ENCODE peak calls at places on chromosomes 16 and 17, in seven cellular contexts. O is NCI-H524; L is NCI-H345; W is stimulated activated CD8-positive, alpha-beta memory T cell treated with anti-CD3 and anti-CD28 coated beads, Interleukin-4, amount 100 ng/mL, for 24 hours; E is NCI-H2081; M is ascending aorta; J is astrocyte of the hippocampus. I is an unnamed sample.

GRCh38 chr17:58082341-58082869 is 814 bp upstream of the DYNLL2 start:
- DNase-seq in O (no peak), L (no peak), W (no peak), E (no peak), M (no peak), J (no peak), I (no peak)

GRCh38 chr17:32536736-32537646 is 50.2 kb downstream of the CDK5R1 start:
- DNase-seq in O (no peak), L (no peak), W (no peak), E (no peak), M (peak; percentile 53), J (no peak), I (no peak)

GRCh38 chr16:3458852-3459361 is 15.4 kb downstream of the NAA60 start:
- DNase-seq in O (no peak), L (peak; percentile 2), W (no peak), E (no peak), M (peak; percentile 40), J (no peak), I (no peak)

GRCh38 chr17:73467651-73468050 is 155.8 kb upstream of the CDC42EP4 start:
- DNase-seq in O (no peak), L (no peak), W (no peak), E (peak; percentile 25), M (no peak), J (no peak), I (no peak)

GRCh38 chr16:84362410-84362809 is 5.9 kb upstream of the ATP2C2 start:
- DNase-seq in O (peak; percentile 56), L (peak; percentile 43), W (no peak), E (peak; percentile 57), M (no peak), J (no peak), I (no peak)

GRCh38 chr16:69087161-69087581 is 18.3 kb upstream of the HAS3 start:
- DNase-seq in O (no peak), L (no peak), W (no peak), E (no peak), M (no peak), J (no peak), I (no peak)

GRCh38 chr17:1072551-1072961 is 75.6 kb downstream of the TIMM22 start:
- DNase-seq in O (no peak), L (no peak), W (no peak), E (no peak), M (no peak), J (no peak), I (no peak)

GRCh38 chr16:3577302-3577752 is at the start of gene NLRC3:
- DNase-seq in O (no peak), L (no peak), W (peak; percentile 24), E (no peak), M (no peak), J (no peak), I (no peak)

GRCh38 chr17:82086941-82087906 is 10.8 kb downstream of the FASN start:
- DNase-seq in O (no peak), L (no peak), W (no peak), E (no peak), M (no peak), J (no peak), I (no peak)

GRCh38 chr17:29726721-29727252 is 104.1 kb upstream of the CORO6 start:
- DNase-seq in O (peak; percentile 91), L (no peak), W (no peak), E (peak; percentile 38), M (no peak), J (no peak), I (no peak)

GRCh38 chr16:89536371-89536770 is 24.1 kb upstream of the RPL13 start:
- DNase-seq in O (no peak), L (no peak), W (no peak), E (no peak), M (no peak), J (no peak), I (no peak)

GRCh38 chr17:79749156-79749815 is 18.5 kb downstream of the ENPP7 start:
- DNase-seq in O (no peak), L (no peak), W (no peak), E (no peak), M (no peak), J (peak; percentile 59), I (no peak)

GRCh38 chr17:74185786-74186185 is 17.7 kb upstream of the RPL38 start:
- DNase-seq in O (no peak), L (no peak), W (no peak), E (peak; percentile 77), M (no peak), J (no peak), I (no peak)

GRCh38 chr16:75909746-75910145 is 183.5 kb upstream of the CPHXL start:
- DNase-seq in O (no peak), L (no peak), W (no peak), E (no peak), M (no peak), J (no peak), I (no peak)

GRCh38 chr17:42781639-42782401 is 1.4 kb downstream of the WNK4 start:
- DNase-seq in O (no peak), L (no peak), W (no peak), E (no peak), M (no peak), J (peak; percentile 28), I (no peak)

GRCh38 chr17:1227917-1228751 is 42.1 kb upstream of the BHLHA9 start:
- DNase-seq in O (no peak), L (no peak), W (no peak), E (no peak), M (no peak), J (peak; percentile 15), I (peak; percentile 71)

GRCh38 chr16:46774743-46775177 is 26.6 kb upstream of the MYLK3 start:
- DNase-seq in O (no peak), L (no peak), W (no peak), E (no peak), M (no peak), J (no peak), I (no peak)

I was measured in tibial artery.